ENCODE peak calls at places on chromosomes 5 and 9, in four cellular contexts. I, U, F and Z are unnamed samples.
A peak's percentile ranks its signal among the peaks of the same experiment; 100 is the strongest.

GRCh38 chr9:130756460-130757152 is 63.0 kb downstream of the EXOSC2 start:
- DNase-seq in I (no peak), F (no peak), U (no peak), Z (no peak)

GRCh38 chr5:1032011-1032410 is 23.4 kb downstream of the NKD2 start:
- DNase-seq in U (no peak), I (no peak), F (no peak), Z (no peak)

GRCh38 chr5:153400931-153401330 is 89.5 kb upstream of the GRIA1 start:
- DNase-seq in F (no peak), U (peak; percentile 20), I (no peak), Z (no peak)

GRCh38 chr5:103234239-103234975 is 24.2 kb upstream of the MACIR start:
- DNase-seq in U (no peak), F (no peak), I (no peak), Z (no peak)

GRCh38 chr5:143133721-143134120 is 269.8 kb downstream of the NR3C1 start:
- DNase-seq in F (no peak), U (no peak), I (no peak), Z (no peak)

GRCh38 chr5:135016926-135017325 is 17.1 kb downstream of the PITX1 start:
- DNase-seq in F (no peak), I (no peak), U (no peak), Z (no peak)

GRCh38 chr5:154474267-154474956 is 3.6 kb downstream of the HAND1 start:
- DNase-seq in F (no peak), U (no peak), I (no peak), Z (no peak)

GRCh38 chr9:130934702-130935659 is 4.1 kb downstream of the FIBCD1 start:
- DNase-seq in F (no peak), I (no peak), U (peak; percentile 59), Z (no peak)

GRCh38 chr9:77750284-77750683 is 102.2 kb upstream of the GNA14 start:
- DNase-seq in U (no peak), F (no peak), I (no peak), Z (no peak)

GRCh38 chr5:37735649-37736347 is 104.0 kb downstream of the GDNF start:
- DNase-seq in F (no peak), I (no peak), U (no peak), Z (no peak)

GRCh38 chr9:83166369-83166768 is 103.4 kb upstream of the RASEF start:
- DNase-seq in F (no peak), U (peak; percentile 69), I (no peak), Z (no peak)

GRCh38 chr9:97518909-97519307 is 17.4 kb downstream of the TMOD1 start:
- DNase-seq in F (no peak), I (peak; percentile 46), U (peak; percentile 71), Z (no peak)

GRCh38 chr9:37271679-37272078 is 150.8 kb upstream of the GRHPR start:
- DNase-seq in F (no peak), U (no peak), I (no peak), Z (no peak)

GRCh38 chr9:130276121-130276520 is 10.6 kb downstream of the HMCN2 start:
- DNase-seq in U (no peak), I (peak; percentile 29), F (no peak), Z (no peak)

GRCh38 chr9:23659346-23660006 is 166.6 kb downstream of the ELAVL2 start:
- DNase-seq in F (no peak), I (no peak), U (no peak), Z (no peak)

GRCh38 chr9:85053206-85053605 is 383.7 kb downstream of the NTRK2 start:
- DNase-seq in F (no peak), U (peak; percentile 20), I (no peak), Z (no peak)

GRCh38 chr9:107131108-107131799 is 151.8 kb upstream of the RAD23B start:
- DNase-seq in F (no peak), I (no peak), U (peak; percentile 64), Z (no peak)

GRCh38 chr9:83280259-83280658 is 217.3 kb upstream of the RASEF start:
- DNase-seq in F (no peak), U (no peak), I (no peak), Z (no peak)

GRCh38 chr9:127131871-127132270 is 9.4 kb upstream of the ANGPTL2 start:
- DNase-seq in U (peak; percentile 74), F (no peak), I (peak; percentile 43), Z (no peak)

GRCh38 chr5:22887566-22887965 is 34.4 kb upstream of the CDH12 start:
- DNase-seq in I (no peak), U (no peak), F (no peak), Z (no peak)

GRCh38 chr5:95261369-95262175 is 23.3 kb downstream of the MCTP1 start:
- DNase-seq in I (no peak), U (peak; percentile 47), F (no peak), Z (peak; percentile 4)

GRCh38 chr5:7926296-7926695 is 57.3 kb downstream of the MTRR start:
- DNase-seq in U (no peak), F (no peak), I (peak; percentile 81), Z (peak; percentile 20)

GRCh38 chr9:93329632-93330286 is 121.7 kb upstream of the FAM120A start:
- DNase-seq in U (peak; percentile 60), I (no peak), F (no peak), Z (no peak)

GRCh38 chr9:71268871-71269640 is 147.6 kb upstream of the TRPM3 start:
- DNase-seq in F (no peak), I (no peak), U (no peak), Z (no peak)

GRCh38 chr5:1659100-1660036 is 135.6 kb upstream of the LPCAT1 start:
- DNase-seq in I (no peak), U (no peak), F (no peak), Z (no peak)

GRCh38 chr9:130692365-130692764 is 1.2 kb upstream of the EXOSC2 start:
- DNase-seq in U (no peak), F (no peak), I (no peak), Z (no peak)

GRCh38 chr5:147437161-147437596 is 72.7 kb downstream of the DPYSL3 start:
- DNase-seq in F (no peak), I (no peak), U (no peak), Z (no peak)

GRCh38 chr9:16530669-16531461 is 339.6 kb downstream of the BNC2 start:
- DNase-seq in I (no peak), F (no peak), U (peak; percentile 82), Z (no peak)

GRCh38 chr9:136399176-136400037 is 563 bp downstream of the SNAPC4 start:
- DNase-seq in U (peak; percentile 61), I (no peak), F (no peak), Z (no peak)

GRCh38 chr5:160021818-160022446 is 13.0 kb downstream of the TTC1 start:
- DNase-seq in I (peak; percentile 55), F (peak; percentile 16), U (peak; percentile 71), Z (peak; percentile 42)

GRCh38 chr5:167228134-167228533 is 1063.3 kb upstream of the WWC1 start:
- DNase-seq in I (no peak), F (no peak), U (no peak), Z (no peak)

GRCh38 chr9:72828281-72828731 is 124.5 kb downstream of the ALDH1A1 start:
- DNase-seq in I (no peak), U (peak; percentile 89), F (no peak), Z (no peak)

GRCh38 chr5:90549729-90550275 is 8.8 kb upstream of the ADGRV1 start:
- DNase-seq in F (no peak), U (no peak), I (no peak), Z (no peak)

GRCh38 chr5:567664-568060 is 43.4 kb upstream of the SLC9A3 start:
- DNase-seq in I (no peak), F (no peak), U (no peak), Z (no peak)

GRCh38 chr5:9149988-9150387 is 395.9 kb downstream of the SEMA5A start:
- DNase-seq in I (peak; percentile 83), F (no peak), U (peak; percentile 78), Z (peak; percentile 20)

DNA sequence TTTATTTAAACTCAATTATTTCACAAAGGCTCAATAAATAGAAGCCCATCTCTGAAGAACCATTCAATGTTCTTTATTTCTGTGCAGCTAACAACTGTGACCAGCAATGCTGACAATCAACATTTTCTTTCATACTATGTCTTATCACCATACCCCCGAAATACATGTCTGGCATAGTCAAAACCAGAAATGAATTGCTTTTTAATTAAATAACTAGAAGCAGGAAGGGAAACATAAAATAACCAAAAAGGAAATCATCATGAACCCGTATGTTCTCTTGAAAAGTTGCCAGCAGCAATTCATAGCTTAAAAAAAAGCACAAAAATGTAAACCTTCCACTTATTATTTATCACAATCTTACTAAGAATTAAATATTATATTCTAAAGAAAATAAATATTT is 212.4 kb downstream of the TMEM232 start:
- DNase-seq in F (no peak), I (no peak), U (no peak), Z (no peak)
- TF ChIP-seq CTCF in F (no peak), I (no peak), U (no peak), Z (no peak)

GRCh38 chr5:69032009-69032408 is 61.8 kb upstream of the SLC30A5 start:
- DNase-seq in F (no peak), U (no peak), I (no peak), Z (no peak)
- TF ChIP-seq CTCF in F (no peak), U (no peak), I (no peak), Z (no peak)

GRCh38 chr5:141477815-141478214 is 2.0 kb downstream of the PCDHGC3 start:
- DNase-seq in I (no peak), F (no peak), U (no peak), Z (no peak)

GRCh38 chr5:141477169-141477568 is 1.4 kb downstream of the PCDHGC3 start:
- DNase-seq in I (no peak), U (no peak), F (no peak), Z (no peak)

GRCh38 chr5:141476132-141476909 is 555 bp downstream of the PCDHGC3 start:
- DNase-seq in F (no peak), U (peak; percentile 80), I (peak; percentile 47), Z (peak; percentile 64)

GRCh38 chr5:141479776-141480175 is 4.0 kb downstream of the PCDHGC3 start:
- DNase-seq in F (no peak), I (no peak), U (no peak), Z (no peak)

DNA sequence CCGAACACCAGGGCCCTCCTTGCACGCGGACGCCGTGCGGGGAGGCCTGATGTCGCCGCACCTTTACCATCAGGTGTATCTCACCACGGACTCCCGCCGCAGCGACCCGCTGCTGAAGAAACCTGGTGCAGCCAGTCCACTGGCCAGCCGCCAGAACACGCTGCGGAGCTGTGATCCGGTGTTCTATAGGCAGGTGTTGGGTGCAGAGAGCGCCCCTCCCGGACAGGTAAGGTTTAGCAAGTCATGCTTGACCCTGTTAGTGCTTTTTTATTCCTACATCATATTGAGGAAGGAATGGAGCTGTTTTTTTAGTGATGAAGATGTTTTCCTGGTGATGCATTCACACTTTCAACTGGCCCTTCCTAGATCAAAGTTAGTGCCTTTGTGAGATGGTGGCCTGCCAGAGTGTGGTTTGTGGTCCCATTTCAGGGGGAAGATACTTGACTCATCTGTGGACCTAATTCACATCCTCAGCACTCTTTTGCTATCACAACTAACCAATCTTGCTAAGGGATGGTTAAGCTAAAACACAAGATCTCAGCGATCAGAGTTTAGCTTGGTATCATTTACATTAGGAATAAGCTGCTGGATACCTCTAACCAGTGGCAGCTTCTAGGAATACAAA is 2.7 kb downstream of the PCDHGC3 start:
- DNase-seq in F (no peak), I (no peak), U (peak; percentile 60), Z (no peak)
- TF ChIP-seq CTCF in F (no peak), I (peak; percentile 39), U (no peak), Z (peak; percentile 29)

GRCh38 chr5:137888875-137889759 is at the start of gene PKD2L2:
- DNase-seq in I (peak; percentile 48), U (no peak), F (peak; percentile 74), Z (peak; percentile 45)
- TF ChIP-seq CTCF in I (no peak), U (no peak), F (no peak), Z (no peak)

GRCh38 chr5:14035859-14036440 is 91.5 kb upstream of the DNAH5 start:
- DNase-seq in U (peak; percentile 97), F (no peak), I (peak; percentile 99), Z (peak; percentile 88)
- TF ChIP-seq CTCF in U (no peak), F (no peak), I (no peak), Z (no peak)

GRCh38 chr9:113746486-113746885 is 129.6 kb upstream of the ZNF618 start:
- DNase-seq in I (no peak), F (no peak), U (peak; percentile 25), Z (no peak)
- TF ChIP-seq CTCF in I (no peak), F (no peak), U (no peak), Z (no peak)